ENCODE peak calls at places on chromosome 4, in nine cellular contexts. F, E, Q, B, C, D, O, Y and L are unnamed samples.

GRCh38 chr4:8247047-8247930 is 22.3 kb upstream of the HTRA3 start:
- DNase-seq in O (no peak), E (peak), C (no peak), Q (no peak), Y (no peak), B (no peak), D (peak), F (no peak), L (no peak)

GRCh38 chr4:129822708-129823504 is 727.0 kb downstream of the C4orf33 start:
- DNase-seq in D (no peak), B (peak), Y (no peak), E (peak), F (no peak), O (no peak), C (peak), Q (no peak), L (no peak)

GRCh38 chr4:82599336-82599735 is 37.5 kb upstream of the TMEM150C start:
- DNase-seq in E (no peak), O (no peak), Y (peak), C (no peak), F (no peak), Q (no peak), D (no peak), B (peak), L (no peak)

GRCh38 chr4:66577922-66578321 is 907.6 kb upstream of the EPHA5 start:
- DNase-seq in C (no peak), E (no peak), F (no peak), Y (no peak), B (no peak), D (no peak), O (no peak), Q (no peak), L (no peak)

GRCh38 chr4:926538-926937 is 5.6 kb downstream of the GAK start:
- DNase-seq in Y (peak), F (peak), B (peak), E (peak), Q (peak), C (no peak), D (peak), O (no peak), L (no peak)

GRCh38 chr4:17945303-17945702 is 76.3 kb downstream of the LCORL start:
- DNase-seq in F (no peak), O (no peak), C (no peak), E (no peak), Y (no peak), D (no peak), Q (no peak), B (no peak), L (no peak)

GRCh38 chr4:123510666-123511065 is 114.1 kb downstream of the SPRY1 start:
- DNase-seq in O (no peak), Q (no peak), C (no peak), D (no peak), E (no peak), B (no peak), F (no peak), Y (no peak), L (no peak)

GRCh38 chr4:53717064-53717549 is 125.8 kb upstream of the LNX1 start:
- DNase-seq in Q (no peak), Y (no peak), C (no peak), F (no peak), O (no peak), E (no peak), B (no peak), D (no peak), L (no peak)

GRCh38 chr4:145861331-145862318 is 77.0 kb downstream of the ZNF827 start:
- DNase-seq in E (no peak), C (peak), B (no peak), Q (no peak), F (no peak), O (no peak), Y (no peak), D (no peak), L (no peak)

GRCh38 chr4:145679520-145679919 is 426 bp upstream of the C4orf51 start:
- DNase-seq in Q (no peak), Y (no peak), C (peak), D (no peak), F (no peak), O (peak), E (peak), B (no peak), L (peak)

GRCh38 chr4:99411041-99411440 is 24.1 kb downstream of the ADH7 start:
- DNase-seq in D (no peak), Y (no peak), B (no peak), E (no peak), Q (no peak), O (no peak), C (no peak), F (no peak), L (no peak)

GRCh38 chr4:110332483-110332882 is 134.1 kb upstream of the ELOVL6 start:
- DNase-seq in B (no peak), Y (no peak), O (no peak), Q (no peak), C (no peak), F (no peak), D (no peak), E (no peak), L (no peak)

GRCh38 chr4:22369901-22370562 is 145.8 kb downstream of the ADGRA3 start:
- DNase-seq in O (no peak), E (no peak), C (no peak), B (no peak), Q (no peak), Y (no peak), F (no peak), D (no peak), L (no peak)

GRCh38 chr4:52575406-52575805 is 83.7 kb downstream of the USP46 start:
- DNase-seq in F (no peak), Y (no peak), E (no peak), C (no peak), B (no peak), Q (no peak), D (no peak), O (no peak), L (no peak)

DNA sequence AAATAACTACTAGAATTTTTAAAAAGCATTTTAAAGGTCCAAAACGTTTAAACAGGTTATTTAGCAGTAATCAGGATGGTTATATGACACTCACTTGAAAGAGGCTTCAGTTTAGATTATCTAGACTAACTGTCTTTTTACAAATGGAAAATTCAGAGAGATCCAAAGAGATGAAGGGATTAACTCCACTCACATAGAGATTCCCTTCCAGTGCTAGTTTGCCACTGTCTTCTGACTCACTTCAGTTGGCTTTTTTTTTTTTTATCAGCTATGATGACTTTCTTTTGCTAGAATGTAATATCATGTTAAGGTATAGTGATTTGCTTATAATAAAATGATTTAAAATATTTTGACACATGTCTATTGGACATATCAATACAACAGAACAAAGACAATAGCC is 43.8 kb downstream of the GALNT7 start:
- DNase-seq in F (no peak), Q (no peak), Y (no peak), C (no peak), B (no peak), O (no peak), D (no peak), E (no peak), L (no peak)
- H3K4me3 ChIP-seq in F (no peak), Q (no peak), Y (no peak), C (no peak), B (no peak), O (no peak), D (no peak), E (no peak), L (no peak)

DNA sequence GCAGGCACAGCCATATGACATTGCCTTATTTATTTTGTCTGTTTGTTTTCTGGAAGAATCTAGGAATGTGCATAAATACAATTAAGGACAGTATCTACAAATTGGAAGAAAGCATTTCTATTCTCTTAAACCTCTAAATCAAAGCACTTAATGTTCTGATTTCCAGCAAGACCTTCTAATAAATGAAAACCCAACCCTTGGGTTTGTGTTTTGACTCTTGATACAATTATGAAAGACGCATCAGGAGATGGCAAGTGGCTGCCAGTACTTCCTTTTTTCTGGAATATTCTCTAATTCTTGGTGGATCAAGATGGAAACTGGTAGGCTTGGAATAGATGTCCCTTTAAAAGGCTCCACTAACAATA is 428 bp upstream of the CPE start:
- DNase-seq in O (no peak), F (no peak), D (no peak), C (no peak), B (no peak), E (no peak), Q (no peak), Y (no peak), L (no peak)
- H3K4me3 ChIP-seq in O (peak), F (peak), D (peak), C (peak), B (peak), E (peak), Q (peak), Y (no peak), L (peak)

GRCh38 chr4:148021706-148022105 is 289.8 kb downstream of the ARHGAP10 start:
- DNase-seq in C (no peak), Y (peak), F (no peak), E (no peak), Q (no peak), O (no peak), B (no peak), D (no peak), L (no peak)

GRCh38 chr4:148023782-148024181 is 291.9 kb downstream of the ARHGAP10 start:
- DNase-seq in D (no peak), E (no peak), F (no peak), Y (no peak), C (no peak), B (no peak), O (no peak), Q (no peak), L (no peak)

GRCh38 chr4:148022975-148023374 is 291.1 kb downstream of the ARHGAP10 start:
- DNase-seq in C (no peak), D (no peak), Q (no peak), F (no peak), E (no peak), O (no peak), B (no peak), Y (no peak), L (no peak)

GRCh38 chr4:148029781-148030180 is 297.9 kb downstream of the ARHGAP10 start:
- DNase-seq in E (no peak), Q (no peak), Y (no peak), F (no peak), C (no peak), D (no peak), B (no peak), O (no peak), L (no peak)

DNA sequence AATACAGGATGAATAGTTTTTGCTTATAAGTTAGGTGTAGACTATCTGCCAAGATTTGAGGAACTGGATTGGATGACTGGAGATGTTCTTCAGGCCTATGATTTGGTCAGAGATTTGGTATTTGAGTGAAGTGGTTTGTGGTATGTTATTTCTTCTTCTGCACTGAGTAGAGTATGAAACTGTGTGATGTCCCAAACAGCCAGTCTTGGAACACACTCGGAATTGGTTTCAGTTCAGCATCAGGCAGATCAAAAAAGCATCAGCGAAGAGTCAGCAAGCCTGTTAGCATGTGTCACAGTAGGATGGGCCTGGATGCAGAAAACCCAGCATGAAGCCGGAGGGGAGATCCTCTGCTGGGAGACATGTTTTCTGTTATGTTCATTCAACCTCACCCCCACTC is 294.1 kb downstream of the ARHGAP10 start:
- DNase-seq in Y (no peak), B (peak), F (no peak), C (peak), Q (no peak), D (no peak), E (no peak), O (peak), L (peak)
- H3K4me3 ChIP-seq in Y (no peak), B (no peak), F (no peak), C (no peak), Q (no peak), D (no peak), E (no peak), O (peak), L (no peak)

GRCh38 chr4:6943870-6944195 is 34.2 kb downstream of the TBC1D14 start:
- DNase-seq in B (no peak), C (no peak), D (no peak), O (no peak), Q (no peak), Y (no peak), F (peak), E (no peak), L (no peak)
- H3K4me3 ChIP-seq in B (no peak), C (no peak), D (no peak), O (no peak), Q (no peak), Y (no peak), F (peak), E (no peak), L (no peak)